ENCODE peak calls at places on chromosomes 6 and 20, in nine cellular contexts. One of them, this sample, is unnamed.

GRCh38 chr20:39106791-39107190 is 144.6 kb downstream of the DHX35 start:
- DNase-seq in foreskin keratinocyte: no peak
- DNase-seq in Caco-2: no peak
- DNase-seq in occipital lobe: no peak
- DNase-seq in mesothelial cell of epicardium: no peak
- DNase-seq in right atrium auricular region: no peak
- DNase-seq in T follicular helper cell: no peak
- DNase-seq in ureter: no peak
- DNase-seq in brain microvascular endothelial cell: no peak
- DNase-seq in this sample: no peak

GRCh38 chr20:2747676-2748235 is 52.7 kb downstream of the CPXM1 start:
- DNase-seq in occipital lobe: no peak
- DNase-seq in Caco-2: no peak
- DNase-seq in ureter: no peak
- DNase-seq in right atrium auricular region: peak; percentile 32
- DNase-seq in mesothelial cell of epicardium: no peak
- DNase-seq in T follicular helper cell: no peak
- DNase-seq in foreskin keratinocyte: no peak
- DNase-seq in brain microvascular endothelial cell: no peak
- DNase-seq in this sample: no peak

GRCh38 chr6:140344149-140344913 is 969.9 kb upstream of the CITED2 start:
- DNase-seq in ureter: no peak
- DNase-seq in mesothelial cell of epicardium: no peak
- DNase-seq in foreskin keratinocyte: peak; percentile 66
- DNase-seq in T follicular helper cell: no peak
- DNase-seq in brain microvascular endothelial cell: peak; percentile 5
- DNase-seq in right atrium auricular region: no peak
- DNase-seq in Caco-2: no peak
- DNase-seq in occipital lobe: no peak
- DNase-seq in this sample: no peak

GRCh38 chr20:15487030-15487429 is 1086.2 kb downstream of the KIF16B start:
- DNase-seq in brain microvascular endothelial cell: peak; percentile 29
- DNase-seq in right atrium auricular region: no peak
- DNase-seq in T follicular helper cell: no peak
- DNase-seq in occipital lobe: no peak
- DNase-seq in mesothelial cell of epicardium: no peak
- DNase-seq in foreskin keratinocyte: no peak
- DNase-seq in ureter: no peak
- DNase-seq in Caco-2: peak; percentile 75
- DNase-seq in this sample: no peak

GRCh38 chr6:123855493-123855892 is 51.8 kb downstream of the NKAIN2 start:
- DNase-seq in occipital lobe: no peak
- DNase-seq in Caco-2: no peak
- DNase-seq in ureter: no peak
- DNase-seq in foreskin keratinocyte: no peak
- DNase-seq in mesothelial cell of epicardium: no peak
- DNase-seq in right atrium auricular region: no peak
- DNase-seq in T follicular helper cell: no peak
- DNase-seq in brain microvascular endothelial cell: no peak
- DNase-seq in this sample: no peak

GRCh38 chr6:487956-488355 is 96.4 kb downstream of the IRF4 start:
- DNase-seq in brain microvascular endothelial cell: no peak
- DNase-seq in ureter: no peak
- DNase-seq in Caco-2: no peak
- DNase-seq in right atrium auricular region: no peak
- DNase-seq in foreskin keratinocyte: no peak
- DNase-seq in occipital lobe: peak; percentile 70
- DNase-seq in mesothelial cell of epicardium: no peak
- DNase-seq in T follicular helper cell: no peak
- DNase-seq in this sample: no peak

GRCh38 chr6:41963371-41963770 is 21.8 kb upstream of the CCND3 start:
- DNase-seq in mesothelial cell of epicardium: no peak
- DNase-seq in brain microvascular endothelial cell: no peak
- DNase-seq in foreskin keratinocyte: no peak
- DNase-seq in ureter: no peak
- DNase-seq in T follicular helper cell: no peak
- DNase-seq in right atrium auricular region: no peak
- DNase-seq in Caco-2: no peak
- DNase-seq in occipital lobe: no peak
- DNase-seq in this sample: no peak

GRCh38 chr20:25000268-25000801 is 7.8 kb upstream of the APMAP start:
- DNase-seq in brain microvascular endothelial cell: peak; percentile 4
- DNase-seq in foreskin keratinocyte: peak; percentile 92
- DNase-seq in ureter: peak; percentile 85
- DNase-seq in mesothelial cell of epicardium: peak; percentile 71
- DNase-seq in Caco-2: peak; percentile 38
- DNase-seq in right atrium auricular region: peak; percentile 78
- DNase-seq in occipital lobe: no peak
- DNase-seq in T follicular helper cell: no peak
- DNase-seq in this sample: no peak

GRCh38 chr6:35259946-35260626 is 551 bp downstream of the ZNF76 start:
- DNase-seq in occipital lobe: no peak
- DNase-seq in Caco-2: peak; percentile 71
- DNase-seq in brain microvascular endothelial cell: no peak
- DNase-seq in ureter: peak; percentile 81
- DNase-seq in foreskin keratinocyte: peak; percentile 61
- DNase-seq in T follicular helper cell: peak; percentile 72
- DNase-seq in right atrium auricular region: peak; percentile 77
- DNase-seq in mesothelial cell of epicardium: no peak
- DNase-seq in this sample: peak; percentile 69

GRCh38 chr20:51376121-51376520 is 166.4 kb downstream of the NFATC2 start:
- DNase-seq in T follicular helper cell: no peak
- DNase-seq in occipital lobe: no peak
- DNase-seq in Caco-2: no peak
- DNase-seq in brain microvascular endothelial cell: no peak
- DNase-seq in right atrium auricular region: no peak
- DNase-seq in mesothelial cell of epicardium: no peak
- DNase-seq in ureter: no peak
- DNase-seq in foreskin keratinocyte: no peak
- DNase-seq in this sample: no peak